ENCODE peak calls at places on chromosomes 6 and 20, in six cellular contexts. V is head of caudate nucleus; M is HCT116; G is effector CD4-positive, alpha-beta T cell; O is lower leg skin; I is astrocyte of the hippocampus. U is an unnamed sample.

GRCh38 chr6:36119927-36120477 is 10.3 kb upstream of the MAPK13 start:
- DNase-seq in V (no peak), M (no peak), G (no peak), O (no peak), I (no peak), U (no peak)

GRCh38 chr6:31922942-31923341 is 4.6 kb upstream of the C2 start:
- DNase-seq in V (no peak), M (peak), G (no peak), O (no peak), I (no peak), U (no peak)

GRCh38 chr6:165231581-165232276 is 77.7 kb downstream of the C6orf118 start:
- DNase-seq in V (peak), M (peak), G (no peak), O (no peak), I (peak), U (peak)

GRCh38 chr6:133817460-133818047 is 71.4 kb upstream of the TCF21 start:
- DNase-seq in V (no peak), M (peak), G (peak), O (no peak), I (no peak), U (no peak)

GRCh38 chr6:118896339-118897136 is 2.6 kb downstream of the ASF1A start:
- DNase-seq in V (no peak), M (peak), G (no peak), O (no peak), I (peak), U (peak)

GRCh38 chr20:36754656-36755222 is 8.8 kb upstream of the NDRG3 start:
- DNase-seq in V (peak), M (peak), G (peak), O (no peak), I (peak), U (peak)

GRCh38 chr6:2102316-2102883 is 143.0 kb downstream of the GMDS start:
- DNase-seq in V (no peak), M (no peak), G (no peak), O (no peak), I (no peak), U (no peak)

GRCh38 chr6:99002826-99003225 is 55.1 kb upstream of the FBXL4 start:
- DNase-seq in V (no peak), M (no peak), G (no peak), O (no peak), I (peak), U (no peak)

GRCh38 chr6:45415315-45415714 is 37.6 kb upstream of the SUPT3H start:
- DNase-seq in V (no peak), M (no peak), G (no peak), O (no peak), I (no peak), U (no peak)

GRCh38 chr20:25278636-25279361 is 30.9 kb downstream of the PYGB start:
- DNase-seq in V (no peak), M (no peak), G (no peak), O (no peak), I (no peak), U (no peak)

GRCh38 chr6:43860285-43860684 is 90.3 kb downstream of the VEGFA start:
- DNase-seq in V (no peak), M (no peak), G (no peak), O (no peak), I (no peak), U (no peak)

GRCh38 chr6:158471339-158471738 is 88.6 kb upstream of the TMEM181 start:
- DNase-seq in V (no peak), M (no peak), G (no peak), O (no peak), I (no peak), U (no peak)

GRCh38 chr20:51481311-51481997 is 61.1 kb downstream of the NFATC2 start:
- DNase-seq in V (no peak), M (no peak), G (peak), O (no peak), I (no peak), U (no peak)

GRCh38 chr6:29602564-29603361 is 17.8 kb downstream of the OR2H2 start:
- DNase-seq in V (no peak), M (peak), G (no peak), O (no peak), I (peak), U (no peak)

GRCh38 chr20:22905667-22906066 is 129.4 kb upstream of the SSTR4 start:
- DNase-seq in V (no peak), M (no peak), G (no peak), O (peak), I (no peak), U (peak)

GRCh38 chr6:48036316-48036715 is 74.7 kb downstream of the PTCHD4 start:
- DNase-seq in V (no peak), M (no peak), G (no peak), O (no peak), I (peak), U (peak)

GRCh38 chr20:20027284-20027683 is 10.1 kb downstream of the NAA20 start:
- DNase-seq in V (no peak), M (no peak), G (no peak), O (no peak), I (no peak), U (no peak)